ENCODE peak calls at places on chromosome 14, in five cellular contexts. K is HepG2, B is heart left ventricle, U is spleen, Q is left ventricle myocardium inferior. R is an unnamed sample.

GRCh38 chr14:71089974-71090373 is 182.7 kb downstream of the PCNX1 start:
- DNase-seq in K (no peak), B (no peak), U (no peak), Q (no peak), R (no peak)

GRCh38 chr14:44898547-44898946 is 63.2 kb downstream of the KLHL28 start:
- DNase-seq in K (no peak), B (no peak), U (no peak), Q (no peak), R (no peak)

GRCh38 chr14:78319826-78320635 is 149.9 kb downstream of the NRXN3 start:
- DNase-seq in K (no peak), B (no peak), U (no peak), Q (no peak), R (no peak)

GRCh38 chr14:54637829-54638446 is 71.0 kb downstream of the SAMD4A start:
- DNase-seq in K (no peak), B (no peak), U (no peak), Q (no peak), R (no peak)

GRCh38 chr14:104171948-104172347 is 33.6 kb downstream of the KIF26A start:
- DNase-seq in K (no peak), B (peak; percentile 79), U (no peak), Q (peak; percentile 46), R (no peak)

GRCh38 chr14:103847954-103848719 is 762 bp upstream of the PPP1R13B start:
- DNase-seq in K (peak; percentile 40), B (no peak), U (peak; percentile 87), Q (no peak), R (peak; percentile 61)

GRCh38 chr14:85556263-85556662 is 26.3 kb downstream of the FLRT2 start:
- DNase-seq in K (no peak), B (no peak), U (no peak), Q (no peak), R (no peak)

GRCh38 chr14:86464386-86464785 is 934.4 kb downstream of the FLRT2 start:
- DNase-seq in K (no peak), B (no peak), U (no peak), Q (no peak), R (no peak)

GRCh38 chr14:33516898-33517436 is 433.9 kb downstream of the EGLN3 start:
- DNase-seq in K (no peak), B (no peak), U (no peak), Q (no peak), R (no peak)

GRCh38 chr14:70086685-70087379 is 101.9 kb downstream of the SLC8A3 start:
- DNase-seq in K (peak; percentile 14), B (no peak), U (no peak), Q (no peak), R (no peak)

GRCh38 chr14:34018564-34019244 is 67.8 kb upstream of the EGLN3 start:
- DNase-seq in K (no peak), B (no peak), U (no peak), Q (peak; percentile 54), R (no peak)

GRCh38 chr14:81694419-81694818 is 160.8 kb upstream of the SEL1L start:
- DNase-seq in K (no peak), B (no peak), U (no peak), Q (no peak), R (no peak)

GRCh38 chr14:84770030-84770429 is 759.9 kb upstream of the FLRT2 start:
- DNase-seq in K (no peak), B (no peak), U (no peak), Q (no peak), R (no peak)

GRCh38 chr14:101875041-101875725 is 89.2 kb upstream of the DYNC1H1 start:
- DNase-seq in K (no peak), B (no peak), U (no peak), Q (no peak), R (no peak)
- H3K4me1 ChIP-seq in K (peaks cover 7% of the 10 kb centered on the region), B (peaks cover 62% of the 10 kb centered on the region), U (peaks cover 100% of the 10 kb centered on the region), Q (peaks cover 94% of the 10 kb centered on the region), R (peaks cover 34% of the 10 kb centered on the region)

DNA sequence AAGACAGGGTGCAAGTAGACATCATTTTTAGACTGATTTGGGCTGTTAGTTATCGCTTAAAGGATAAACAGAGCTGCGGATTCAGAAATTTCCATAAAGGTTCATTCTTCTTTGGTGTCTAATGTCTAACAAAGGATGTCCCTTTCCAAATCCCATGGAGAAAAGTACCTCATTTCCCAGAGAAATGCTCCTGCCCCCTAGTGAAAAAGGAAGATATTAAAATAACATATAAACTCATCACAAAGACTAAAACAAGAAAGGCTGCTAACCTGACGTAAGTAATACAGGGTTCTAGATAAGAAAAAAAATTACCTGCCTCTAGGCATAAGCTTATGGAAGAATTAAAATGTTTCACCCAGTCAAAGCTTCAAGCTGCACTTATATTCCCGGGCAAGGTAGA is 22.8 kb downstream of the ARMH4 start:
- DNase-seq in K (no peak), B (no peak), U (no peak), Q (no peak), R (no peak)
- TF ChIP-seq CTCF in K (no peak), B (no peak), U (no peak), Q (no peak), R (no peak)

GRCh38 chr14:32246751-32247150 is 43.7 kb upstream of the RNU6-8 start:
- DNase-seq in K (no peak), B (no peak), U (no peak), Q (no peak), R (no peak)
- H3K27ac ChIP-seq in K (no peak overlapping the region), B (no peak overlapping the region), U (no peak overlapping the region), Q (no peak overlapping the region), R (no peak overlapping the region)

GRCh38 chr14:105486333-105486973 is at the start of gene CRIP1:
- DNase-seq in K (no peak), B (no peak), U (no peak), Q (peak; percentile 42), R (no peak)
- H3K4me1 ChIP-seq in K (peaks cover 70% of the 10 kb centered on the region), B (peaks cover 93% of the 10 kb centered on the region), U (peaks cover 91% of the 10 kb centered on the region), Q (peaks cover 92% of the 10 kb centered on the region), R (peaks cover 85% of the 10 kb centered on the region)

GRCh38 chr14:93115069-93115919 is 431 bp downstream of the ITPK1 start:
- DNase-seq in K (peak; percentile 63), B (peak; percentile 94), U (peak; percentile 99), Q (peak; percentile 91), R (peak; percentile 94)

GRCh38 chr14:93114713-93115068 is 1.0 kb downstream of the ITPK1 start:
- DNase-seq in K (no peak), B (peak; percentile 72), U (peak; percentile 92), Q (peak; percentile 32), R (peak; percentile 59)

GRCh38 chr14:93114068-93114710 is 1.5 kb downstream of the ITPK1 start:
- DNase-seq in K (no peak), B (no peak), U (peak; percentile 82), Q (no peak), R (no peak)

GRCh38 chr14:93116676-93117200 is 1.0 kb upstream of the ITPK1 start:
- DNase-seq in K (no peak), B (no peak), U (peak; percentile 68), Q (no peak), R (no peak)

DNA sequence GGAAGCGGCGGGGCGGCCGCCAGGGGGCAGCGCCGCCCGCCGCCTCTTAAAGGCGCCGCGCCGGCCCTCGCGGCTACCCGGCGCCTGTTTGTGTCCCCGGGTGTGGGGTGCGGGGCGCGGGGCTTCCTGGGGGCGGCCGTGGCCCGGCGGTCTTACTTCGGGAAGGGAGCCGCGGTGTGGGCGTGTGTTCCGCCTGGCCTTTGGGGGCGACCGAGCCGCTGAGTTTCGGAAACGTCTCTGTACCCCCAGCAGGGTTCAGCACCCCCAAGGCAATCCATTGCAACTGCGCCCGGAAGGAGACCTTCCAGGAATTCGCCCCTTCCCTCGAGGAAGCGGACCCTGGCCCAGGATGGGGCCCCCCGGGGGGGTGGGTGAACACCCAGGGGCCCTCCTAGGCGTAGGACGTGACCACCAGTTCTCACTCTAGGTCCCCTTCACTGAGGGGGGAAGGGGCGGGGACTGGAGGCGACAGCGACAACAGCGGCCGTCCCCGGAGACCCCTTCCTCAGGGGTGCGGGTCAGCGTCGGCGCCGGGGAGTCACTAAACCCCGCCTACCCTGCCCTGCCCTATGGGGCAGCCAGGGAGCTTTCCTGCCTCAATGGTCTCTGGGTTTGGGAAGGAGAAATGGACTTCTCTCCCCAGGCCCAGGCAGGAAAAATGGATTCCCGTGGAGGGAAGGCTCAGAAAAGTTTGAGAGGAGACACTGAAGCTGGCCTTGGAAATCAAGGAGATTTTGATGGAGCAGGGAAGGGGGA is at the start of gene ITPK1:
- DNase-seq in K (peak; percentile 24), B (peak; percentile 78), U (peak; percentile 94), Q (peak; percentile 55), R (peak; percentile 77)
- TF ChIP-seq CTCF in K (no peak), B (peak; percentile 23), U (peak; percentile 53), Q (peak; percentile 47), R (no peak)

DNA sequence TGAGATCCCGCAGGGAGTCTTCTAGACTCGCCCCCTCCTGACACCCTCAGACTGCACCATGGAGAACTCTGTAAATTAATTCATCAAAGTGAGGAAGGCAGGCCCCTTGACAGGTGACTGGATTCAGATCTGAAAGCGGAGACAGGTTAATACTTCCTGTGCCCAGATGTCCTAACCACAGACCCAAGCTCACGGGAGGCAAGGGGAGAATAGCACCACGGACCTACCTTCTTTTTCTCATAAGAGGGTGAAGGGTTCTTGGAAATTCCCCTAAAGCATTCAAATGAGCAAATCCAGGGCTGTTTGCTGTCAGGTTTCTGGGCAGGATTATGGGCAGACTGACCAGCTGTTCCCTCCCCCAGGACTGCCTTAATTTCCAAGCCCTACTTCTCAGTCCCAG is 170.0 kb downstream of the ZFP36L1 start:
- DNase-seq in K (no peak), B (no peak), U (no peak), Q (no peak), R (no peak)
- H3K27ac ChIP-seq in K (no peak overlapping the region), B (no peak overlapping the region), U (no peak overlapping the region), Q (no peak overlapping the region), R (no peak overlapping the region)

DNA sequence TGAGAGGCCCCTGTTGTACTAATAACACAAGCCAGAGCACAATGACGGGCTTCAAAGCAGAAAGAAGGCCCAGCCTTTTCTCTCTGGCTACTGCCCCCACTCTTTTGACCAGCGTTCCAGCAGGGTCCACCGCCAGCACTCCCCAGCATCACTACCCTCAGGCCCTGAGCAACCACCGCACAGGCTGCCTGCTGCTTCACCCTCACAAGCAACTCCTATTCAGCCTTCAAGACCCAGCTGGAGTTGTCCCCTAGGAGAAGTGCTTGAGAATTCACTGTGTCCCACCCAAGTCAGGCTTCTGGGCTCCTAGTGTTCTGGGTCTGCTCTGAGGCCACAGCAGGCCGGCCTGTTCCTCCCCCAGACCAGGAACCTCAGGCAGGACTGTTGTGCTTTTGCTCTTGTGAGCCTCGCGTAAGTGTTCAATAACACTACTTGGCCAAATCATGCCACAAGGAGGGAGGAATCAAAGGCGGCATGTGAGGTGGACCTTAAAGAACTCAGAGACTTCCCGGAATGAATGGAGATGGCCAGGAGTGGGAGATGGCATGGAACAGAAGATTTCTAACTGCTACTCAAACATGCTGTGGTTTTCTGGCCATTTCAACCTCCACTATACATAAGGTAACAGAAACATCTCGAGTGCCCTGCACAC is 83.3 kb upstream of the GPR68 start:
- DNase-seq in K (no peak), B (no peak), U (no peak), Q (no peak), R (no peak)
- H3K4me1 ChIP-seq in K (peaks cover 23% of the 10 kb centered on the region), B (peaks cover 76% of the 10 kb centered on the region), U (peaks cover 100% of the 10 kb centered on the region), Q (peaks cover 84% of the 10 kb centered on the region), R (peaks cover 76% of the 10 kb centered on the region)

GRCh38 chr14:38121280-38121679 is 86.4 kb upstream of the SSTR1 start:
- DNase-seq in K (no peak), B (no peak), U (no peak), Q (no peak), R (no peak)
- TF ChIP-seq CTCF in K (no peak), B (no peak), U (no peak), Q (no peak), R (no peak)

R was measured in lower lobe of right lung.